ENCODE peak calls at places on chromosomes 5 and 9, in seven cellular contexts. B, E, R, P, V, C and Y are unnamed samples.

GRCh38 chr5:55899344-55899743 is 48.2 kb downstream of the IL31RA start:
- DNase-seq in R (no peak), C (no peak), E (no peak), V (no peak), B (no peak), P (no peak), Y (no peak)

GRCh38 chr9:36847781-36848673 is 186.0 kb downstream of the PAX5 start:
- DNase-seq in B (no peak), C (no peak), R (no peak), V (no peak), P (no peak), E (no peak), Y (no peak)

GRCh38 chr9:79778581-79778980 is 206.8 kb downstream of the TLE4 start:
- DNase-seq in R (no peak), V (no peak), B (no peak), P (no peak), E (no peak), C (no peak), Y (no peak)

GRCh38 chr5:129853588-129853987 is 50.7 kb upstream of the CHSY3 start:
- DNase-seq in P (no peak), E (no peak), V (no peak), B (no peak), C (no peak), R (no peak), Y (no peak)

GRCh38 chr5:65199988-65200668 is 281.6 kb downstream of the ADAMTS6 start:
- DNase-seq in R (peak; percentile 57), B (no peak), V (no peak), C (no peak), E (no peak), P (no peak), Y (no peak)

GRCh38 chr5:112142769-112143270 is 276.3 kb downstream of the EPB41L4A start:
- DNase-seq in R (no peak), V (no peak), B (no peak), P (no peak), C (no peak), E (no peak), Y (no peak)

GRCh38 chr9:19642256-19642655 is 146.6 kb downstream of the SLC24A2 start:
- DNase-seq in C (no peak), V (no peak), E (no peak), B (no peak), R (no peak), P (peak; percentile 77), Y (no peak)

GRCh38 chr9:96457266-96457665 is 7.3 kb downstream of the HABP4 start:
- DNase-seq in R (no peak), V (no peak), C (no peak), P (no peak), B (no peak), E (no peak), Y (no peak)

GRCh38 chr9:136311037-136311432 is 7.1 kb upstream of the CCDC187 start:
- DNase-seq in E (no peak), V (no peak), P (no peak), R (no peak), B (no peak), C (no peak), Y (no peak)

GRCh38 chr9:5455181-5455580 is 4.8 kb downstream of the CD274 start:
- DNase-seq in P (no peak), C (no peak), R (no peak), E (no peak), B (no peak), V (no peak), Y (no peak)

GRCh38 chr9:94900222-94901018 is 173.9 kb downstream of the AOPEP start:
- DNase-seq in V (no peak), R (no peak), B (no peak), C (no peak), P (no peak), E (no peak), Y (no peak)

GRCh38 chr9:124280176-124280691 is 22.5 kb downstream of the NEK6 start:
- DNase-seq in B (no peak), V (no peak), P (no peak), R (no peak), E (no peak), C (no peak), Y (no peak)

GRCh38 chr9:70136632-70137031 is 93.0 kb downstream of the MAMDC2 start:
- DNase-seq in P (no peak), V (no peak), B (no peak), R (peak; percentile 39), C (no peak), E (no peak), Y (no peak)

GRCh38 chr9:71814805-71815204 is 46.5 kb upstream of the CEMIP2 start:
- DNase-seq in B (no peak), C (no peak), E (no peak), V (no peak), R (no peak), P (no peak), Y (no peak)